ENCODE peak calls at places on chromosomes 6 and 20, in four cellular contexts. One of them, this sample, is unnamed. For H3K27me3, the result is how much of the 10 kb centered on the place peaks cover.

GRCh38 chr6:16505711-16506362 is 255.4 kb downstream of the ATXN1 start:
- DNase-seq in K562: no peak
- DNase-seq in HL-60: no peak
- DNase-seq in GM23338: no peak
- DNase-seq in this sample: no peak

GRCh38 chr6:125546827-125547226 is 202.6 kb upstream of the HEY2 start:
- DNase-seq in HL-60: no peak
- DNase-seq in GM23338: peak
- DNase-seq in K562: peak
- DNase-seq in this sample: no peak

GRCh38 chr20:41380551-41381262 is 14.1 kb upstream of the EMILIN3 start:
- DNase-seq in K562: no peak
- DNase-seq in GM23338: no peak
- DNase-seq in HL-60: peak
- DNase-seq in this sample: no peak

GRCh38 chr6:75275067-75275466 is 9.5 kb downstream of the TMEM30A start:
- DNase-seq in HL-60: no peak
- DNase-seq in GM23338: no peak
- DNase-seq in K562: no peak
- DNase-seq in this sample: no peak

GRCh38 chr6:42017021-42017643 is 33.2 kb upstream of the TAF8 start:
- DNase-seq in GM23338: no peak
- DNase-seq in K562: peak
- DNase-seq in HL-60: peak
- DNase-seq in this sample: no peak

GRCh38 chr6:167219967-167220512 is 62.3 kb upstream of the GPR31 start:
- DNase-seq in K562: no peak
- DNase-seq in HL-60: no peak
- DNase-seq in GM23338: no peak
- DNase-seq in this sample: no peak

GRCh38 chr20:37922016-37922415 is 19.1 kb downstream of the VSTM2L start:
- DNase-seq in GM23338: no peak
- DNase-seq in K562: no peak
- DNase-seq in HL-60: no peak
- DNase-seq in this sample: no peak

GRCh38 chr6:166989427-166990034 is 9.7 kb upstream of the CEP43 start:
- DNase-seq in HL-60: peak
- DNase-seq in GM23338: peak
- DNase-seq in K562: peak
- DNase-seq in this sample: no peak

GRCh38 chr20:47502271-47502730 is 614 bp downstream of the NCOA3 start:
- DNase-seq in GM23338: peak
- DNase-seq in HL-60: peak
- DNase-seq in K562: peak
- DNase-seq in this sample: no peak

GRCh38 chr20:20229595-20229994 is 138.3 kb upstream of the INSM1 start:
- DNase-seq in GM23338: no peak
- DNase-seq in K562: no peak
- DNase-seq in HL-60: no peak
- DNase-seq in this sample: no peak

GRCh38 chr20:41011551-41012067 is 17.0 kb upstream of the TOP1 start:
- DNase-seq in GM23338: no peak
- DNase-seq in HL-60: no peak
- DNase-seq in K562: no peak
- DNase-seq in this sample: no peak

GRCh38 chr6:167750956-167751358 is 75.8 kb upstream of the AFDN start:
- DNase-seq in GM23338: peak
- DNase-seq in K562: no peak
- DNase-seq in HL-60: no peak
- DNase-seq in this sample: no peak

GRCh38 chr20:41726727-41727126 is 108.5 kb upstream of the CHD6 start:
- DNase-seq in HL-60: no peak
- DNase-seq in GM23338: no peak
- DNase-seq in K562: no peak
- DNase-seq in this sample: no peak

GRCh38 chr6:169859978-169860703 is 108.7 kb downstream of the ERMARD start:
- DNase-seq in HL-60: no peak
- DNase-seq in K562: no peak
- DNase-seq in GM23338: no peak
- DNase-seq in this sample: no peak

GRCh38 chr6:105744815-105745214 is 341.3 kb upstream of the PRDM1 start:
- DNase-seq in HL-60: no peak
- DNase-seq in K562: no peak
- DNase-seq in GM23338: no peak
- DNase-seq in this sample: no peak

GRCh38 chr6:127475823-127476176 is 16.6 kb upstream of the KIAA0408 start:
- DNase-seq in GM23338: no peak
- DNase-seq in HL-60: no peak
- DNase-seq in K562: no peak
- DNase-seq in this sample: no peak

GRCh38 chr6:11575408-11576033 is 38.0 kb downstream of the TMEM170B start:
- DNase-seq in GM23338: peak
- DNase-seq in K562: peak
- DNase-seq in HL-60: peak
- DNase-seq in this sample: peak

GRCh38 chr6:47097092-47097945 is 55.2 kb upstream of the ADGRF1 start:
- DNase-seq in HL-60: peak
- DNase-seq in K562: peak
- DNase-seq in GM23338: peak
- DNase-seq in this sample: peak

GRCh38 chr20:6975326-6975725 is 207.8 kb downstream of the BMP2 start:
- DNase-seq in HL-60: no peak
- DNase-seq in K562: no peak
- DNase-seq in GM23338: no peak
- DNase-seq in this sample: no peak

GRCh38 chr20:2900845-2901592 is 27.7 kb downstream of the PTPRA start:
- DNase-seq in K562: no peak
- DNase-seq in HL-60: peak
- DNase-seq in GM23338: no peak
- DNase-seq in this sample: no peak

GRCh38 chr6:127219869-127220268 is 46.8 kb upstream of the RNF146 start:
- DNase-seq in K562: no peak
- DNase-seq in GM23338: no peak
- DNase-seq in HL-60: no peak
- DNase-seq in this sample: no peak

GRCh38 chr6:71489736-71490135 is 201.1 kb downstream of the OGFRL1 start:
- DNase-seq in GM23338: peak
- DNase-seq in K562: no peak
- DNase-seq in HL-60: no peak
- DNase-seq in this sample: no peak

GRCh38 chr6:20056350-20056992 is 155.8 kb downstream of the MBOAT1 start:
- DNase-seq in K562: peak
- DNase-seq in GM23338: peak
- DNase-seq in HL-60: peak
- DNase-seq in this sample: peak

GRCh38 chr20:47489448-47489872 is 12.2 kb upstream of the NCOA3 start:
- DNase-seq in HL-60: peak
- DNase-seq in GM23338: no peak
- DNase-seq in K562: no peak
- DNase-seq in this sample: no peak

GRCh38 chr6:157164972-157165371 is 158.3 kb downstream of the TMEM242 start:
- DNase-seq in GM23338: no peak
- DNase-seq in HL-60: no peak
- DNase-seq in K562: no peak
- DNase-seq in this sample: no peak

GRCh38 chr20:36717657-36718056 is 28.2 kb downstream of the NDRG3 start:
- DNase-seq in HL-60: peak
- DNase-seq in GM23338: peak
- DNase-seq in K562: peak
- DNase-seq in this sample: peak

GRCh38 chr6:122696853-122697252 is 82.7 kb upstream of the FABP7 start:
- DNase-seq in HL-60: no peak
- DNase-seq in GM23338: no peak
- DNase-seq in K562: no peak
- DNase-seq in this sample: no peak

GRCh38 chr20:58719258-58719657 is 26.7 kb downstream of the NPEPL1 start:
- DNase-seq in K562: no peak
- DNase-seq in HL-60: no peak
- DNase-seq in GM23338: no peak
- DNase-seq in this sample: no peak

GRCh38 chr6:47852727-47853126 is 70.9 kb downstream of the OPN5 start:
- DNase-seq in GM23338: no peak
- DNase-seq in HL-60: no peak
- DNase-seq in K562: no peak
- DNase-seq in this sample: no peak

GRCh38 chr20:43901296-43901695 is 13.4 kb upstream of the TOX2 start:
- DNase-seq in K562: no peak
- DNase-seq in HL-60: no peak
- DNase-seq in GM23338: no peak
- DNase-seq in this sample: no peak

GRCh38 chr6:116070990-116071389 is 10.3 kb upstream of the FRK start:
- DNase-seq in HL-60: no peak
- DNase-seq in GM23338: no peak
- DNase-seq in K562: no peak
- DNase-seq in this sample: no peak

GRCh38 chr6:49087372-49087771 is 375.7 kb downstream of the MMUT start:
- DNase-seq in K562: no peak
- DNase-seq in HL-60: no peak
- DNase-seq in GM23338: no peak
- DNase-seq in this sample: no peak

GRCh38 chr6:9657994-9658393 is 756.9 kb downstream of the TFAP2A start:
- DNase-seq in HL-60: no peak
- DNase-seq in K562: no peak
- DNase-seq in GM23338: no peak
- DNase-seq in this sample: no peak

GRCh38 chr6:39342692-39343460 is 20.4 kb upstream of the KCNK16 start:
- DNase-seq in K562: no peak
- DNase-seq in GM23338: no peak
- DNase-seq in HL-60: peak
- DNase-seq in this sample: no peak

GRCh38 chr6:111721677-111722219 is 116.1 kb upstream of the TRAF3IP2 start:
- DNase-seq in GM23338: peak
- DNase-seq in HL-60: peak
- DNase-seq in K562: peak
- DNase-seq in this sample: no peak

GRCh38 chr6:56959938-56960337 is 5.0 kb downstream of the BEND6 start:
- DNase-seq in HL-60: no peak
- DNase-seq in K562: no peak
- DNase-seq in GM23338: no peak
- DNase-seq in this sample: peak

GRCh38 chr6:50831216-50831615 is 12.5 kb downstream of the TFAP2B start:
- DNase-seq in GM23338: no peak
- DNase-seq in HL-60: no peak
- DNase-seq in K562: no peak
- DNase-seq in this sample: no peak
- H3K27me3 ChIP-seq in GM23338: half or more
- H3K27me3 ChIP-seq in HL-60: half or more
- H3K27me3 ChIP-seq in K562: under half
- H3K27me3 ChIP-seq in this sample: under half

GRCh38 chr20:33687370-33687915 is 1.3 kb upstream of the E2F1 start:
- DNase-seq in HL-60: peak
- DNase-seq in GM23338: no peak
- DNase-seq in K562: no peak
- DNase-seq in this sample: no peak

GRCh38 chr20:33686008-33686983 is at the start of gene E2F1:
- DNase-seq in K562: peak
- DNase-seq in GM23338: peak
- DNase-seq in HL-60: peak
- DNase-seq in this sample: peak

GRCh38 chr20:33684533-33685327 is 1.5 kb downstream of the E2F1 start:
- DNase-seq in K562: no peak
- DNase-seq in GM23338: peak
- DNase-seq in HL-60: no peak
- DNase-seq in this sample: no peak

GRCh38 chr20:33686984-33687366 is 790 bp upstream of the E2F1 start:
- DNase-seq in GM23338: no peak
- DNase-seq in HL-60: no peak
- DNase-seq in K562: no peak
- DNase-seq in this sample: no peak

GRCh38 chr20:33685328-33686007 is 717 bp downstream of the E2F1 start:
- DNase-seq in K562: peak
- DNase-seq in GM23338: peak
- DNase-seq in HL-60: peak
- DNase-seq in this sample: no peak
- TF ChIP-seq POLR2AphosphoS5 in K562: no peak
- TF ChIP-seq POLR2AphosphoS5 in GM23338: no peak
- TF ChIP-seq POLR2AphosphoS5 in HL-60: no peak
- TF ChIP-seq POLR2AphosphoS5 in this sample: no peak

DNA sequence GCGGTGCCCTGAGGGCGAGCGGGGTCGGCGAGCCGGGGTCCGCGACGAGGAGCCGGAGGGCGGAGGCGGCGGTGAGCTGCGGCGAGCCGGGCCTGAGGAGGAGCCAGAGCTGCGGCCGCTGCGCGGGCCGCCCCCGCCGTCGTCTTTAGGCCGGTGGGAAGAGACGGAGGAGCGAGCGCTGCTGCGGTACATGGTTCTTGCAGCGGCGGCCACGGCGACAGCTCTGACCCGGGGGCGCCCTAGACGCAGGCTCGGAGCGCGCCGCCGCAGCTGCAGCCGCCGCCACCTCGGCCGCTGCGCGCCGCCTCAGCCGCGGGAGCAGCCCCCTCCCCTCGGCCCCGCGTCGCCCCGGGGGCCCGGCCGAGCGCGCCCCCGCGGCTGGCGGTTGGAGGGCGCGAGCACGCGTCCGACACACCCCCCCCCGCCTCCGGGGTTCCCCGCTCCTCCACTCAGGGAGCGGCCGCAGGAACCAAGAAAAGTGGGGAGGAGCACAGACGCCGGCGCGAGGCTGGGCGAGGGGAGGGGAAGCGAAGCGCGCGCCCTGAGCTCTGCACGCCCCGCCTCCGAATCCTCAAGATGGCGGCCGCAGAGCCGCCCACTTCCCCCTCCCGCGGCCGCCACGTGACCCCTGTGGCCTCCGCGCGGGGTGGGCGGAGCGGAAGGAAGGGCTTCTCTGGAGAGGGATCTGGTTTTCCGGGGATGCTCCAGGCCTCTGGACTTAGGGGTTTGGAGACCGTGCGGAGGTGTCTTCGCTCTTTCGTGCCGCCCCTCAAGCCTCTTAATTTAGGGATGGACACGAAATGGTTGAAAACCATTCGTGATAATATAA is at the start of gene ZNF318:
- DNase-seq in GM23338: peak
- DNase-seq in K562: peak
- DNase-seq in HL-60: peak
- DNase-seq in this sample: peak
- TF ChIP-seq REST in GM23338: no peak
- TF ChIP-seq REST in K562: no peak
- TF ChIP-seq REST in HL-60: peak
- TF ChIP-seq REST in this sample: no peak

DNA sequence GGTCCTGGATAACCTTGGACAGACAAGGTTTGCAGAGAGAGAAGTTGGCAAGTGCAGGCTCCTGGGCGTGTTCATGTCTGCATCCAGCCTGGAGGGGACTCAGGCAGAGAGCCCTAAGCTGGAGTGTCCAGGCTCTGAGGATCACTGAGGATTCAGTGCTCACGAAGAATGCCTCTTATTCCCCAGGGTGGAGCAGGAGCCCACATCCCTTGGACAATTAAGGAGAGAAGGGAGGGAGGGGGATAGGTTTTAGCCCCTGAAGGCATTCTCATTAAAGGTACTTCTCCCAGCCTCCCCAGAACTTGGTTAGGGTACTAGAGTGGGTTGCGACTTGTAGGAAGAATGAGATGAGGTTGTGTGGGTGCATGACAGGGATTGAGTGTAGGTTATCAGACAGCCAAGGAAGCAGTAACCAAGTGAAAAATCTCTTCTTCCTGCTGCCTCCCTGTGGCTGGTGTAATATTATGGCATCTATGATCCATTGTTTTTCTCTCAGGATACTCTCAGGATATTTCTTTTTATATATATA is 680 bp downstream of the HLA-DPB1 start:
- DNase-seq in GM23338: no peak
- DNase-seq in HL-60: no peak
- DNase-seq in K562: no peak
- DNase-seq in this sample: no peak
- H3K27me3 ChIP-seq in GM23338: under half
- H3K27me3 ChIP-seq in HL-60: under half
- H3K27me3 ChIP-seq in K562: under half
- H3K27me3 ChIP-seq in this sample: under half